ENCODE peak calls at places on chromosomes 3 and 15, in six cellular contexts. I, X, E, N, M and T are unnamed samples.
A peak's percentile ranks its signal among the peaks of the same experiment; 100 is the strongest.

GRCh38 chr15:101008158-101009139 is 89.3 kb downstream of the LRRK1 start:
- DNase-seq in I (peak; percentile 78), X (peak; percentile 74), E (peak; percentile 71), N (no peak), M (peak; percentile 88), T (peak; percentile 86)

GRCh38 chr3:177536873-177537272 is 339.6 kb upstream of the TBL1XR1 start:
- DNase-seq in I (no peak), X (no peak), E (no peak), N (no peak), M (no peak), T (no peak)

GRCh38 chr3:36763850-36764703 is at the start of gene DCLK3:
- DNase-seq in I (no peak), X (no peak), E (no peak), N (no peak), M (peak; percentile 61), T (no peak)

GRCh38 chr3:150439657-150440056 is 31.6 kb downstream of the TSC22D2 start:
- DNase-seq in I (peak; percentile 42), X (no peak), E (peak; percentile 39), N (no peak), M (no peak), T (peak; percentile 38)

GRCh38 chr15:58306591-58307312 is 125.0 kb upstream of the LIPC start:
- DNase-seq in I (peak; percentile 40), X (peak; percentile 69), E (peak; percentile 14), N (no peak), M (no peak), T (no peak)

GRCh38 chr3:24185738-24186384 is 240.8 kb downstream of the NR1D2 start:
- DNase-seq in I (peak; percentile 82), X (peak; percentile 83), E (peak; percentile 77), N (peak; percentile 10), M (peak; percentile 81), T (peak; percentile 86)

GRCh38 chr3:12574131-12574530 is 17.2 kb downstream of the MKRN2 start:
- DNase-seq in I (peak; percentile 31), X (peak; percentile 29), E (no peak), N (no peak), M (no peak), T (no peak)

GRCh38 chr3:113249111-113249510 is 37.8 kb downstream of the BOC start:
- DNase-seq in I (peak; percentile 95), X (peak; percentile 83), E (peak; percentile 47), N (peak; percentile 40), M (no peak), T (peak; percentile 59)

GRCh38 chr15:63442080-63442479 is 60.4 kb upstream of the CA12 start:
- DNase-seq in I (no peak), X (no peak), E (no peak), N (no peak), M (no peak), T (no peak)

GRCh38 chr15:29770796-29771195 is 51.5 kb downstream of the TJP1 start:
- DNase-seq in I (peak; percentile 56), X (peak; percentile 68), E (peak; percentile 63), N (no peak), M (no peak), T (peak; percentile 45)

GRCh38 chr3:70053293-70053692 is 53.8 kb downstream of the SAMMSON start:
- DNase-seq in I (no peak), X (peak; percentile 5), E (no peak), N (no peak), M (no peak), T (peak; percentile 66)

GRCh38 chr3:119781330-119782198 is at the start of gene NR1I2:
- DNase-seq in I (no peak), X (no peak), E (no peak), N (no peak), M (no peak), T (no peak)

GRCh38 chr3:41075958-41076357 is 123.3 kb upstream of the CTNNB1 start:
- DNase-seq in I (peak; percentile 24), X (peak; percentile 21), E (no peak), N (no peak), M (peak; percentile 62), T (peak; percentile 38)

GRCh38 chr3:160941885-160942494 is 163.2 kb downstream of the B3GALNT1 start:
- DNase-seq in I (peak; percentile 76), X (peak; percentile 83), E (peak; percentile 77), N (no peak), M (peak; percentile 62), T (peak; percentile 86)

GRCh38 chr15:73633991-73634495 is 854 bp upstream of the NPTN start:
- DNase-seq in I (peak; percentile 95), X (peak; percentile 96), E (peak; percentile 93), N (peak; percentile 81), M (no peak), T (peak; percentile 96)

GRCh38 chr3:49757197-49757596 is 29.1 kb downstream of the IP6K1 start:
- DNase-seq in I (no peak), X (no peak), E (no peak), N (no peak), M (no peak), T (no peak)

GRCh38 chr3:49108346-49108745 is 3.8 kb upstream of the QARS1 start:
- DNase-seq in I (no peak), X (no peak), E (no peak), N (no peak), M (no peak), T (no peak)

GRCh38 chr3:58009749-58010535 is 1.7 kb downstream of the FLNB start:
- DNase-seq in I (no peak), X (no peak), E (no peak), N (no peak), M (no peak), T (no peak)

GRCh38 chr3:184015381-184016019 is 2.2 kb downstream of the ABCC5 start:
- DNase-seq in I (peak; percentile 4), X (no peak), E (peak; percentile 40), N (no peak), M (peak; percentile 88), T (no peak)

GRCh38 chr3:148214695-148215094 is 483.0 kb upstream of the AGTR1 start:
- DNase-seq in I (no peak), X (no peak), E (no peak), N (no peak), M (no peak), T (no peak)

GRCh38 chr3:43053291-43053690 is 52.6 kb downstream of the POMGNT2 start:
- DNase-seq in I (no peak), X (no peak), E (no peak), N (no peak), M (no peak), T (no peak)

GRCh38 chr15:101723161-101723873 is 956 bp downstream of the TARS3 start:
- DNase-seq in I (peak; percentile 42), X (peak; percentile 28), E (peak; percentile 15), N (no peak), M (no peak), T (peak; percentile 37)

GRCh38 chr15:64845183-64845611 is 3.5 kb downstream of the PLEKHO2 start:
- DNase-seq in I (no peak), X (no peak), E (peak; percentile 68), N (no peak), M (no peak), T (no peak)

GRCh38 chr15:84886211-84886983 is 1.9 kb downstream of the SLC28A1 start:
- DNase-seq in I (no peak), X (no peak), E (no peak), N (no peak), M (no peak), T (no peak)

GRCh38 chr3:104273046-104273649 is 1093.6 kb upstream of the ALCAM start:
- DNase-seq in I (peak; percentile 51), X (peak; percentile 60), E (peak; percentile 58), N (peak; percentile 3), M (no peak), T (peak; percentile 63)

GRCh38 chr15:40108061-40108854 is 421 bp downstream of the BMF start:
- DNase-seq in I (peak; percentile 58), X (peak; percentile 54), E (peak; percentile 66), N (no peak), M (no peak), T (peak; percentile 44)

GRCh38 chr15:31084176-31084575 is 17.3 kb downstream of the TRPM1 start:
- DNase-seq in I (no peak), X (no peak), E (no peak), N (no peak), M (no peak), T (no peak)

GRCh38 chr3:194671511-194671899 is 486 bp downstream of the LSG1 start:
- DNase-seq in I (peak; percentile 55), X (peak; percentile 64), E (peak; percentile 58), N (no peak), M (no peak), T (peak; percentile 73)

DNA sequence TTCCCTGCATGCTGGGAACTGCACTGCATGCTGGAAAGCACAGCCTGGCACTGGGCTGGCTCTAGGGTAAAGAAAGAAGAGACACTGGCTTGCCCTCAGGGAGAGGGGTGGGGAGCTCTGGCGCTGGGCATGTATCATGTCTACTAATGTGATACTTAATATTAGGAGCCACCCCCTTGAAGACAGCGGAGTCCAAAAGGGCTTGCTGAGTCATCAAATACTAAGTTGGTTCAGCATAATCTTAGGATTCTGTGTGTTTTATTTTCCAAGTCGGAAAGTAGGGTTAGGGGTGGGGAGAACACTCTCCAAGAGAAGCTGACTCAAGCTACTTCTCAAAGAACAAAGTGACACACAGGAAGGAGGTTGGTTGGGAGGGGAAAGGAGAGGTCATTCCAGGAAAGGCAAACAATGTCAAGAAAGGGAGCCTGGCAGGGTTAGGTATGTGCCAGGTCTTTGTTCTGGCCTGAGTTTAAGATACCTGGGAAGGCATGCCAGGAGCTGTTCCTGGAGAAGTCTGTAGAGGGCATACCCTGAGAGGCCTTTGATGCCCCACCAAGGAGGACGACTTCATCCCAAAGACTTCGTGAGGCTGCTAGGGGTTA is 237.8 kb upstream of the NR2E3 start:
- DNase-seq in I (peak; percentile 38), X (peak; percentile 51), E (peak; percentile 23), N (no peak), M (no peak), T (peak; percentile 43)
- TF ChIP-seq CTCF in I (peak; percentile 10), X (peak; percentile 22), E (peak; percentile 28), N (no peak), M (peak; percentile 46), T (peak; percentile 35)

GRCh38 chr3:116848402-116848801 is 138.8 kb downstream of the TUSC7 start:
- DNase-seq in I (no peak), X (no peak), E (no peak), N (no peak), M (no peak), T (no peak)
- H3K4me3 ChIP-seq in I (no peak overlapping the region), X (no peak overlapping the region), E (no peak overlapping the region), N (no peak overlapping the region), M (no peak overlapping the region), T (no peak overlapping the region)

DNA sequence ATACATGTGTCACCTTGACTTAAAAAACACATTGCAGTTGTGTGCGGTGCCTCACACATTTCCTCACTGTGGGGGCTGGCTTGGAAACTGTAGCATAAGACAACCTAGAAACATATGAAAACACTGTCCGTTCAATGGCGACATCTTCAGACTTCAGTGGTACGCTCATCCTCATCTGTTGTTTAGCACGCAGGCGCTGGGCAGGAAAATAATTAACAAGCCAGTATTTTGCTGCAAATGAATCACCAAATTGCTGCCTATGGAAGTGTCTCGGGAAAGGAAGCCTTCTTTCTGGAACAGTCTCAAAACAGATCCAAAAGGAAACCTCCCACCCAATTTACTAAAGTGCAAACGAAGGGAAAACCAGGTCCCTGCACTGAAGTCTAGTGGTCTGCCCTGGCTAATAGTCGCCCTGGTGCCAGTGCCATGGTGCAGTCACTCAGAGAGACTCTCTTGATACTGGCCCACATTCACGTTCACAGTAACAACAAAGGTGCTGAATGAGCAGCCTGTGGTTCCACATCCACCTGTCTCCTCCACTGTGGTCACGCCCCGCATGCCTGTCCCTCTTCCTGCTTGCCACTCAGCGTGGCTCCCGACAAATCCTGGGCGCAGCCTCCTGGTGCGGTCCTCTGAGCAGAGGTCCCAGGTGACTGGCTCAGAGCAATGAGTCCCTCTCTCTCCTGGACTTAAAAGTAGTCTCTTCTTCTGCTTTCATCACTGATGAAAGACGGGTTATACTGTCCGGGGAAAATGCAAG is 35.6 kb upstream of the MUC13 start:
- DNase-seq in I (no peak), X (no peak), E (no peak), N (no peak), M (no peak), T (no peak)
- TF ChIP-seq CTCF in I (no peak), X (no peak), E (no peak), N (no peak), M (no peak), T (no peak)

GRCh38 chr15:52709172-52709979 is 30.2 kb upstream of the ATOSA start:
- DNase-seq in I (no peak), X (no peak), E (no peak), N (no peak), M (peak; percentile 15), T (no peak)
- H3K4me3 ChIP-seq in I (no peak overlapping the region), X (no peak overlapping the region), E (no peak overlapping the region), N (no peak overlapping the region), M (no peak overlapping the region), T (no peak overlapping the region)